ENCODE peak calls at places on chromosomes 1 and 21, in four cellular contexts. Q is breast epithelium, P is AG08396, R is osteocyte. T is an unnamed sample.

GRCh38 chr21:45865106-45865835 is 116.3 kb upstream of the COL6A1 start:
- DNase-seq in R (no peak), P (peak), Q (no peak), T (no peak)

GRCh38 chr1:23099171-23099536 is 69.5 kb downstream of the LUZP1 start:
- DNase-seq in P (no peak), R (no peak), Q (no peak), T (no peak)

GRCh38 chr1:62593825-62594394 is 3.4 kb upstream of the ANGPTL3 start:
- DNase-seq in P (no peak), Q (no peak), R (no peak), T (peak)

GRCh38 chr1:48105167-48105566 is 108.0 kb upstream of the TRABD2B start:
- DNase-seq in Q (no peak), R (no peak), P (no peak), T (peak)

GRCh38 chr1:67436511-67437057 is 6.4 kb upstream of the SERBP1 start:
- DNase-seq in Q (no peak), R (no peak), P (no peak), T (no peak)

GRCh38 chr1:58702766-58703165 is 2.9 kb upstream of the MYSM1 start:
- DNase-seq in Q (no peak), R (no peak), P (no peak), T (no peak)

GRCh38 chr1:208169081-208169879 is 74.9 kb downstream of the PLXNA2 start:
- DNase-seq in Q (no peak), P (no peak), R (no peak), T (no peak)

GRCh38 chr21:42847051-42847707 is 32.2 kb downstream of the WDR4 start:
- DNase-seq in P (no peak), R (no peak), Q (no peak), T (no peak)

GRCh38 chr1:235642021-235642942 is 7.3 kb downstream of the GNG4 start:
- DNase-seq in P (no peak), Q (no peak), R (peak), T (no peak)

GRCh38 chr21:45539796-45540600 is 2.2 kb downstream of the SLC19A1 start:
- DNase-seq in P (no peak), Q (no peak), R (peak), T (no peak)

GRCh38 chr21:42112223-42112622 is 41.1 kb downstream of the UMODL1 start:
- DNase-seq in P (no peak), Q (no peak), R (no peak), T (no peak)

GRCh38 chr1:80164150-80164549 is 1157.6 kb upstream of the ADGRL4 start:
- DNase-seq in R (no peak), Q (no peak), P (no peak), T (no peak)

GRCh38 chr1:226723640-226724532 is 15.2 kb downstream of the ITPKB start:
- DNase-seq in R (no peak), Q (no peak), P (peak), T (peak)